ENCODE peak calls at places on chromosomes 7 and 10, in five cellular contexts. S is WTC11, H is HCT116, M is HepG2, N is H1. R is an unnamed sample.

GRCh38 chr10:56823849-56824248 is 462.8 kb upstream of the ZWINT start:
- DNase-seq in S (no peak), H (no peak), M (peak), N (no peak), R (no peak)

GRCh38 chr7:131921016-131921415 is 364.6 kb upstream of the PODXL start:
- DNase-seq in S (no peak), H (no peak), M (no peak), N (no peak), R (no peak)

GRCh38 chr10:71132321-71132810 is 80.0 kb upstream of the UNC5B start:
- DNase-seq in S (no peak), H (no peak), M (no peak), N (no peak), R (no peak)

GRCh38 chr10:132366499-132366898 is 30.5 kb upstream of the PWWP2B start:
- DNase-seq in S (no peak), H (no peak), M (no peak), N (no peak), R (no peak)

GRCh38 chr10:68559251-68559650 is 886 bp upstream of the TET1 start:
- DNase-seq in S (no peak), H (no peak), M (no peak), N (no peak), R (no peak)

GRCh38 chr7:73908123-73908611 is 47.2 kb downstream of the TMEM270 start:
- DNase-seq in S (no peak), H (no peak), M (no peak), N (no peak), R (no peak)

GRCh38 chr7:103912906-103913610 is 76.4 kb downstream of the RELN start:
- DNase-seq in S (no peak), H (no peak), M (no peak), N (no peak), R (no peak)

GRCh38 chr10:12549297-12549696 is 199.9 kb downstream of the CAMK1D start:
- DNase-seq in S (no peak), H (peak), M (no peak), N (no peak), R (no peak)

GRCh38 chr7:97541188-97541587 is 190.7 kb upstream of the TAC1 start:
- DNase-seq in S (no peak), H (no peak), M (no peak), N (no peak), R (no peak)

GRCh38 chr10:45460235-45460878 is 86.3 kb downstream of the ALOX5 start:
- DNase-seq in S (no peak), H (no peak), M (no peak), N (no peak), R (no peak)

GRCh38 chr7:5780801-5781496 is 514 bp downstream of the RNF216 start:
- DNase-seq in S (peak), H (no peak), M (no peak), N (no peak), R (peak)

GRCh38 chr7:105863876-105864275 is 12.5 kb downstream of the ATXN7L1 start:
- DNase-seq in S (no peak), H (no peak), M (no peak), N (no peak), R (no peak)

GRCh38 chr10:99784025-99784730 is 1.7 kb downstream of the ABCC2 start:
- DNase-seq in S (no peak), H (no peak), M (peak), N (no peak), R (no peak)

GRCh38 chr10:61136151-61136550 is 192.2 kb upstream of the RHOBTB1 start:
- DNase-seq in S (no peak), H (no peak), M (peak), N (no peak), R (no peak)

GRCh38 chr7:36468361-36469140 is 78.9 kb downstream of the ANLN start:
- DNase-seq in S (no peak), H (no peak), M (no peak), N (no peak), R (no peak)

GRCh38 chr10:22681783-22682183 is 32.6 kb downstream of the PIP4K2A start:
- DNase-seq in S (no peak), H (peak), M (peak), N (no peak), R (peak)

GRCh38 chr7:2880882-2881281 is 36.8 kb upstream of the GNA12 start:
- DNase-seq in S (peak), H (no peak), M (no peak), N (no peak), R (no peak)

GRCh38 chr10:26987851-26988250 is 112.4 kb downstream of the ANKRD26 start:
- DNase-seq in S (no peak), H (no peak), M (no peak), N (no peak), R (no peak)

GRCh38 chr7:42272793-42273665 is 36.0 kb upstream of the GLI3 start:
- DNase-seq in S (peak), H (no peak), M (no peak), N (no peak), R (no peak)

GRCh38 chr10:1057106-1057657 is 997 bp downstream of the WDR37 start:
- DNase-seq in S (no peak), H (no peak), M (no peak), N (no peak), R (no peak)

GRCh38 chr10:25675204-25675603 is 258.8 kb upstream of the MYO3A start:
- DNase-seq in S (no peak), H (no peak), M (no peak), N (no peak), R (no peak)

GRCh38 chr10:30420266-30420665 is 13.7 kb upstream of the MAP3K8 start:
- DNase-seq in S (no peak), H (no peak), M (no peak), N (no peak), R (no peak)

GRCh38 chr7:128104109-128104742 is 73.0 kb upstream of the LRRC4 start:
- DNase-seq in S (peak), H (no peak), M (no peak), N (no peak), R (no peak)

GRCh38 chr10:73788864-73789658 is 3.7 kb downstream of the ZSWIM8 start:
- DNase-seq in S (no peak), H (no peak), M (no peak), N (no peak), R (no peak)

GRCh38 chr7:20201380-20201779 is 15.8 kb downstream of the MACC1 start:
- DNase-seq in S (peak), H (no peak), M (no peak), N (no peak), R (no peak)

GRCh38 chr10:89092439-89092838 is 101.8 kb downstream of the FAS start:
- DNase-seq in S (no peak), H (no peak), M (no peak), N (no peak), R (no peak)

GRCh38 chr7:4610768-4611467 is 71.2 kb upstream of the FOXK1 start:
- DNase-seq in S (peak), H (peak), M (peak), N (no peak), R (peak)

GRCh38 chr7:87982163-87982562 is 48.1 kb downstream of the ADAM22 start:
- DNase-seq in S (no peak), H (no peak), M (no peak), N (no peak), R (no peak)

GRCh38 chr7:105876964-105877601 is 684 bp upstream of the ATXN7L1 start:
- DNase-seq in S (peak), H (peak), M (peak), N (peak), R (peak)

GRCh38 chr7:41656357-41656756 is 46.5 kb downstream of the INHBA start:
- DNase-seq in S (no peak), H (no peak), M (no peak), N (no peak), R (no peak)

GRCh38 chr10:132865236-132865635 is 77.1 kb downstream of the CFAP46 start:
- DNase-seq in S (peak), H (no peak), M (no peak), N (no peak), R (no peak)

GRCh38 chr7:151829707-151830106 is 47.2 kb downstream of the PRKAG2 start:
- DNase-seq in S (no peak), H (no peak), M (no peak), N (no peak), R (no peak)
- TF ChIP-seq ATF3 in S (no peak), H (no peak), M (no peak), N (no peak), R (no peak)

GRCh38 chr7:112132123-112132694 is 74.0 kb downstream of the DOCK4 start:
- DNase-seq in S (no peak), H (no peak), M (peak), N (no peak), R (no peak)

GRCh38 chr7:112134039-112134438 is 72.2 kb downstream of the DOCK4 start:
- DNase-seq in S (no peak), H (no peak), M (no peak), N (no peak), R (no peak)

GRCh38 chr7:112129655-112130323 is 76.4 kb downstream of the DOCK4 start:
- DNase-seq in S (peak), H (no peak), M (peak), N (no peak), R (no peak)

GRCh38 chr7:112133328-112133727 is 72.9 kb downstream of the DOCK4 start:
- DNase-seq in S (no peak), H (no peak), M (no peak), N (no peak), R (no peak)

DNA sequence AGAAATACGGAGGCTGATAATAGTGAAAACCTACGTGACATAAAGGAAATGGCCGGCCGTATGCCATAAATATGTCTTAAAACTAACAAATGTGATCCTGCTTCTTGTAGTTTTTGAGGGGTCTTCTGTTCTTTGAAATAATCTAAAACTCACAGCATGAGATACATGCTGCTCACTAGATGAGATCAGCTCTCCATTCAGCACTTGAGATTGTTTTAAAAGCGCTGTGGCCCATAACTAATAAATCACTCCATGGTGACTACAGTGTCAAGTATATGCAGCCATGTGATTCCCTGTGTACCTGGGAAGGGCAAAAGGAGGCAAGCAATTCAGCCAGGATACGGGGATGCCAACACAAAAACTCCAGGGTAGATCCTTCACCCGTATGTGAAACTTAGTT is 75.2 kb downstream of the DOCK4 start:
- DNase-seq in S (no peak), H (no peak), M (no peak), N (no peak), R (no peak)
- TF ChIP-seq ATF3 in S (no peak), H (no peak), M (no peak), N (no peak), R (no peak)

GRCh38 chr10:35218339-35218955 is 91.8 kb downstream of the CREM start:
- DNase-seq in S (peak), H (peak), M (peak), N (no peak), R (peak)

GRCh38 chr10:35217458-35217857 is 90.8 kb downstream of the CREM start:
- DNase-seq in S (no peak), H (no peak), M (no peak), N (no peak), R (no peak)

GRCh38 chr10:35215107-35215506 is 88.5 kb downstream of the CREM start:
- DNase-seq in S (no peak), H (no peak), M (no peak), N (no peak), R (no peak)

GRCh38 chr10:35214607-35215020 is 88.0 kb downstream of the CREM start:
- DNase-seq in S (no peak), H (no peak), M (no peak), N (no peak), R (no peak)

GRCh38 chr10:35216303-35216905 is 89.8 kb downstream of the CREM start:
- DNase-seq in S (no peak), H (no peak), M (peak), N (no peak), R (no peak)
- TF ChIP-seq ATF3 in S (no peak), H (no peak), M (no peak), N (no peak), R (no peak)

GRCh38 chr7:34211003-34211402 is 305.7 kb downstream of the BMPER start:
- DNase-seq in S (no peak), H (no peak), M (no peak), N (no peak), R (no peak)

GRCh38 chr7:34207810-34208209 is 302.5 kb downstream of the BMPER start:
- DNase-seq in S (no peak), H (no peak), M (no peak), N (no peak), R (no peak)

GRCh38 chr7:34208878-34209621 is 303.7 kb downstream of the BMPER start:
- DNase-seq in S (no peak), H (no peak), M (no peak), N (no peak), R (no peak)
- TF ChIP-seq ATF3 in S (no peak), H (no peak), M (no peak), N (no peak), R (no peak)

GRCh38 chr7:49089717-49090116 is 165.4 kb downstream of the CDC14C start:
- DNase-seq in S (no peak), H (no peak), M (no peak), N (no peak), R (no peak)
- TF ChIP-seq ATF3 in S (no peak), H (no peak), M (no peak), N (no peak), R (no peak)

GRCh38 chr7:24757799-24758275 is 573 bp upstream of the GSDME start:
- DNase-seq in S (no peak), H (no peak), M (peak), N (no peak), R (no peak)
- TF ChIP-seq ATF3 in S (no peak), H (no peak), M (no peak), N (no peak), R (no peak)

GRCh38 chr7:119377-120163 is 72.8 kb upstream of the FAM20C start:
- DNase-seq in S (no peak), H (no peak), M (no peak), N (no peak), R (no peak)
- TF ChIP-seq ATF3 in S (no peak), H (no peak), M (no peak), N (no peak), R (no peak)

GRCh38 chr10:128245026-128245425 is 118.8 kb upstream of the MKI67 start:
- DNase-seq in S (no peak), H (no peak), M (no peak), N (no peak), R (no peak)
- TF ChIP-seq ATF3 in S (no peak), H (no peak), M (no peak), N (no peak), R (no peak)

GRCh38 chr7:116588225-116588624 is 63.4 kb downstream of the CAV1 start:
- DNase-seq in S (no peak), H (no peak), M (no peak), N (no peak), R (no peak)

GRCh38 chr7:116585392-116585791 is 60.6 kb downstream of the CAV1 start:
- DNase-seq in S (no peak), H (no peak), M (no peak), N (no peak), R (no peak)

GRCh38 chr7:116583653-116584052 is 58.8 kb downstream of the CAV1 start:
- DNase-seq in S (no peak), H (no peak), M (no peak), N (no peak), R (no peak)

GRCh38 chr7:116584721-116585120 is 59.9 kb downstream of the CAV1 start:
- DNase-seq in S (no peak), H (no peak), M (no peak), N (no peak), R (no peak)

GRCh38 chr7:116585967-116586366 is 61.1 kb downstream of the CAV1 start:
- DNase-seq in S (no peak), H (no peak), M (no peak), N (no peak), R (no peak)
- TF ChIP-seq ATF3 in S (no peak), H (no peak), M (no peak), N (no peak), R (no peak)

R was measured in K562.